ENCODE peak calls at places on chromosome 10, in five cellular contexts. T, X, Y, M and U are unnamed samples.

GRCh38 chr10:132826524-132827422 is 40.8 kb upstream of the NKX6-2 start:
- DNase-seq in T (no peak), X (no peak), Y (no peak), M (no peak), U (no peak)

GRCh38 chr10:128163701-128164100 is 37.5 kb upstream of the MKI67 start:
- DNase-seq in T (no peak), X (peak; percentile 25), Y (no peak), M (no peak), U (no peak)

GRCh38 chr10:18364987-18365775 is 225.0 kb downstream of the CACNB2 start:
- DNase-seq in T (no peak), X (no peak), Y (no peak), M (no peak), U (no peak)

GRCh38 chr10:77710759-77711682 is 73.4 kb upstream of the KCNMA1 start:
- DNase-seq in T (peak; percentile 76), X (peak; percentile 97), Y (peak; percentile 84), M (peak; percentile 91), U (peak; percentile 92)

GRCh38 chr10:113754768-113755167 is 3.3 kb downstream of the PLEKHS1 start:
- DNase-seq in T (no peak), X (no peak), Y (no peak), M (no peak), U (no peak)

GRCh38 chr10:45418417-45418858 is 44.4 kb downstream of the ALOX5 start:
- DNase-seq in T (no peak), X (no peak), Y (no peak), M (no peak), U (no peak)

GRCh38 chr10:15200626-15201025 is 32.1 kb upstream of the NMT2 start:
- DNase-seq in T (no peak), X (peak; percentile 89), Y (no peak), M (no peak), U (no peak)

GRCh38 chr10:82889703-82890102 is 1014.7 kb downstream of the NRG3 start:
- DNase-seq in T (no peak), X (no peak), Y (no peak), M (no peak), U (no peak)

GRCh38 chr10:97475936-97476594 is 22.2 kb downstream of the MMS19 start:
- DNase-seq in T (no peak), X (no peak), Y (no peak), M (no peak), U (no peak)

GRCh38 chr10:43854042-43854441 is 205.4 kb upstream of the ZNF32 start:
- DNase-seq in T (no peak), X (peak; percentile 84), Y (no peak), M (no peak), U (no peak)

GRCh38 chr10:97048649-97049427 is 136.9 kb downstream of the SLIT1 start:
- DNase-seq in T (no peak), X (no peak), Y (no peak), M (no peak), U (no peak)

GRCh38 chr10:56316603-56317002 is 44.5 kb downstream of the ZWINT start:
- DNase-seq in T (no peak), X (no peak), Y (no peak), M (no peak), U (no peak)

GRCh38 chr10:1120146-1120695 is 64.0 kb downstream of the WDR37 start:
- DNase-seq in T (no peak), X (no peak), Y (no peak), M (no peak), U (no peak)

GRCh38 chr10:95661818-95662217 is 5.3 kb upstream of the ALDH18A1 start:
- DNase-seq in T (no peak), X (no peak), Y (no peak), M (no peak), U (no peak)

GRCh38 chr10:62759599-62760175 is 44.8 kb upstream of the ADO start:
- DNase-seq in T (no peak), X (no peak), Y (no peak), M (no peak), U (no peak)

GRCh38 chr10:101856626-101857025 is 13.0 kb upstream of the KCNIP2 start:
- DNase-seq in T (no peak), X (no peak), Y (no peak), M (no peak), U (no peak)

GRCh38 chr10:50291261-50291850 is 40.0 kb upstream of the ASAH2 start:
- DNase-seq in T (peak; percentile 68), X (peak; percentile 58), Y (no peak), M (no peak), U (no peak)

GRCh38 chr10:55628260-55628701 is 732.8 kb downstream of the ZWINT start:
- DNase-seq in T (no peak), X (no peak), Y (peak; percentile 51), M (peak; percentile 70), U (no peak)

GRCh38 chr10:865257-865656 is 66.2 kb downstream of the LARP4B start:
- DNase-seq in T (peak; percentile 7), X (no peak), Y (no peak), M (no peak), U (no peak)

GRCh38 chr10:19817251-19818046 is 1.2 kb downstream of the PLXDC2 start:
- DNase-seq in T (no peak), X (no peak), Y (no peak), M (peak; percentile 63), U (no peak)

GRCh38 chr10:92914478-92915066 is 66.3 kb downstream of the EXOC6 start:
- DNase-seq in T (peak; percentile 75), X (peak; percentile 58), Y (no peak), M (no peak), U (peak; percentile 80)

GRCh38 chr10:21985541-21985940 is 18.0 kb downstream of the DNAJC1 start:
- DNase-seq in T (no peak), X (no peak), Y (no peak), M (no peak), U (no peak)

GRCh38 chr10:90363799-90364483 is 493.9 kb downstream of the HTR7 start:
- DNase-seq in T (no peak), X (no peak), Y (no peak), M (no peak), U (no peak)

GRCh38 chr10:36778600-36778999 is 346.8 kb upstream of the ANKRD30A start:
- DNase-seq in T (no peak), X (peak; percentile 39), Y (no peak), M (no peak), U (no peak)

GRCh38 chr10:99292159-99292558 is 37.0 kb upstream of the CNNM1 start:
- DNase-seq in T (no peak), X (peak; percentile 47), Y (no peak), M (no peak), U (no peak)

GRCh38 chr10:97771055-97771811 is 566 bp downstream of the SFRP5 start:
- DNase-seq in T (no peak), X (no peak), Y (no peak), M (no peak), U (no peak)

GRCh38 chr10:63169624-63170023 is 36.5 kb downstream of the NRBF2 start:
- DNase-seq in T (no peak), X (no peak), Y (no peak), M (no peak), U (no peak)

GRCh38 chr10:16509996-16510395 is 11.7 kb downstream of the C1QL3 start:
- DNase-seq in T (no peak), X (no peak), Y (no peak), M (no peak), U (no peak)
- H3K27ac ChIP-seq in T (no peak overlapping the region), X (no peak overlapping the region), Y (no peak overlapping the region), M (no peak overlapping the region), U (no peak overlapping the region)

GRCh38 chr10:33214174-33214573 is 120.3 kb downstream of the NRP1 start:
- DNase-seq in T (no peak), X (no peak), Y (no peak), M (no peak), U (no peak)

GRCh38 chr10:33216661-33217427 is 117.6 kb downstream of the NRP1 start:
- DNase-seq in T (no peak), X (peak; percentile 100), Y (no peak), M (no peak), U (no peak)

GRCh38 chr10:33217854-33218253 is 116.6 kb downstream of the NRP1 start:
- DNase-seq in T (no peak), X (peak; percentile 93), Y (no peak), M (no peak), U (no peak)

GRCh38 chr10:33215635-33216034 is 118.8 kb downstream of the NRP1 start:
- DNase-seq in T (no peak), X (no peak), Y (no peak), M (peak; percentile 74), U (no peak)

GRCh38 chr10:33215154-33215553 is 119.3 kb downstream of the NRP1 start:
- DNase-seq in T (no peak), X (peak; percentile 66), Y (no peak), M (no peak), U (no peak)
- H3K27ac ChIP-seq in T (no peak overlapping the region), X (peak overlapping the region; percentile 65), Y (no peak overlapping the region), M (peak overlapping the region; percentile 40), U (no peak overlapping the region)

GRCh38 chr10:28569506-28570159 is 36.7 kb downstream of the WAC start:
- DNase-seq in T (peak; percentile 30), X (peak; percentile 9), Y (no peak), M (no peak), U (no peak)

GRCh38 chr10:28561531-28561930 is 28.6 kb downstream of the WAC start:
- DNase-seq in T (no peak), X (no peak), Y (no peak), M (no peak), U (no peak)

GRCh38 chr10:28560617-28561016 is 27.7 kb downstream of the WAC start:
- DNase-seq in T (no peak), X (no peak), Y (no peak), M (no peak), U (no peak)

GRCh38 chr10:28566458-28566857 is 33.5 kb downstream of the WAC start:
- DNase-seq in T (no peak), X (no peak), Y (no peak), M (no peak), U (no peak)

DNA sequence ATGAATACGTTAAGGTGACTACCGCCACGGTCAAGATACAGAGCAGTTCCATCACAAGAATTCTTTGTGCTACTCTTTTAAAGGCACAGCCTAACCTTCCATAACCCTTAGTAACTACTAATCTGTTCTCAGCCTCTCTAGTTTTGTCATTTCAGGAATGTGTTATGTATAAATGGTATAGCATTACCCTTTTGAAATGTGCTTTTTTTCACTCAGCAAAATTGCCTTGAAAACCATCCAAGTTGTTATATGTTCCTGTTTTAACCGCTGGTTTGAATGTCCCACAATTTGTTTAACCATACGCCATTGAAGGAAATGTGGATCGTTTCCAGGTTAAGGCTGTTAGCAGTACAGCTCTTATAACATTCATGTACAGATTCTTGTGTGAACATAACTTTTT is 32.0 kb downstream of the WAC start:
- DNase-seq in T (no peak), X (no peak), Y (no peak), M (no peak), U (no peak)
- H3K27ac ChIP-seq in T (no peak overlapping the region), X (no peak overlapping the region), Y (no peak overlapping the region), M (no peak overlapping the region), U (no peak overlapping the region)

GRCh38 chr10:89238956-89239713 is 12.4 kb downstream of the LIPA start:
- DNase-seq in T (no peak), X (no peak), Y (no peak), M (no peak), U (no peak)

GRCh38 chr10:89235073-89235798 is 16.3 kb downstream of the LIPA start:
- DNase-seq in T (no peak), X (no peak), Y (peak; percentile 65), M (peak; percentile 80), U (no peak)

GRCh38 chr10:89241491-89242339 is 9.9 kb downstream of the LIPA start:
- DNase-seq in T (no peak), X (no peak), Y (no peak), M (no peak), U (no peak)

GRCh38 chr10:89236221-89236620 is 15.4 kb downstream of the LIPA start:
- DNase-seq in T (no peak), X (no peak), Y (no peak), M (no peak), U (no peak)

GRCh38 chr10:89237849-89238248 is 13.7 kb downstream of the LIPA start:
- DNase-seq in T (no peak), X (no peak), Y (no peak), M (no peak), U (no peak)
- H3K27ac ChIP-seq in T (no peak overlapping the region), X (no peak overlapping the region), Y (no peak overlapping the region), M (no peak overlapping the region), U (no peak overlapping the region)